ENCODE peak calls at places on chromosome 20, in ten cellular contexts. W is fibroblast of mammary gland, J is epithelial cell of proximal tubule, F is fibroblast of lung, Y is A549, D is nephron progenitor cell, Z is AG09319, G is body of pancreas, E is thoracic aorta, V is psoas muscle. N is an unnamed sample.

GRCh38 chr20:44334306-44334705 is 2.5 kb upstream of the R3HDML start:
- DNase-seq in W (no peak), J (no peak), F (peak), Y (no peak), D (no peak), Z (no peak), G (no peak), E (no peak), V (no peak), N (no peak)

GRCh38 chr20:32583581-32584045 is 1.5 kb downstream of the NOL4L start:
- DNase-seq in W (no peak), J (no peak), F (no peak), Y (no peak), D (peak), Z (no peak), G (no peak), E (no peak), V (no peak), N (no peak)

GRCh38 chr20:8932192-8933150 is 136.4 kb upstream of the PLCB4 start:
- DNase-seq in W (peak), J (peak), F (peak), Y (peak), D (no peak), Z (peak), G (no peak), E (no peak), V (no peak), N (no peak)

GRCh38 chr20:31679357-31680285 is 41.9 kb downstream of the COX4I2 start:
- DNase-seq in W (no peak), J (no peak), F (no peak), Y (peak), D (no peak), Z (no peak), G (no peak), E (no peak), V (no peak), N (no peak)

GRCh38 chr20:53621482-53622246 is 28.0 kb upstream of the ZNF217 start:
- DNase-seq in W (peak), J (peak), F (peak), Y (peak), D (no peak), Z (peak), G (peak), E (no peak), V (peak), N (peak)

GRCh38 chr20:53677447-53678314 is 84.0 kb upstream of the ZNF217 start:
- DNase-seq in W (no peak), J (no peak), F (peak), Y (peak), D (peak), Z (no peak), G (peak), E (no peak), V (no peak), N (no peak)

GRCh38 chr20:32565735-32566032 is 19.4 kb downstream of the NOL4L start:
- DNase-seq in W (no peak), J (no peak), F (no peak), Y (no peak), D (no peak), Z (no peak), G (no peak), E (no peak), V (no peak), N (no peak)

GRCh38 chr20:2032168-2032567 is 38.3 kb upstream of the PDYN start:
- DNase-seq in W (no peak), J (no peak), F (no peak), Y (no peak), D (peak), Z (no peak), G (no peak), E (no peak), V (no peak), N (no peak)

GRCh38 chr20:47412073-47412472 is 55.6 kb upstream of the ZMYND8 start:
- DNase-seq in W (no peak), J (no peak), F (no peak), Y (no peak), D (no peak), Z (no peak), G (no peak), E (no peak), V (no peak), N (peak)

GRCh38 chr20:45445805-45446562 is 23.6 kb upstream of the WFDC2 start:
- DNase-seq in W (peak), J (no peak), F (no peak), Y (peak), D (peak), Z (no peak), G (no peak), E (no peak), V (no peak), N (no peak)

GRCh38 chr20:60046011-60046413 is 87.8 kb downstream of the CDH26 start:
- DNase-seq in W (peak), J (no peak), F (peak), Y (no peak), D (no peak), Z (no peak), G (no peak), E (no peak), V (no peak), N (no peak)

GRCh38 chr20:48547682-48548081 is 280.1 kb downstream of the PREX1 start:
- DNase-seq in W (no peak), J (no peak), F (no peak), Y (no peak), D (no peak), Z (no peak), G (no peak), E (no peak), V (no peak), N (no peak)

GRCh38 chr20:37786043-37786442 is 92.2 kb downstream of the CTNNBL1 start:
- DNase-seq in W (no peak), J (no peak), F (no peak), Y (no peak), D (no peak), Z (no peak), G (no peak), E (no peak), V (no peak), N (no peak)

GRCh38 chr20:23120936-23121765 is 35.0 kb upstream of the CD93 start:
- DNase-seq in W (no peak), J (no peak), F (no peak), Y (no peak), D (no peak), Z (no peak), G (no peak), E (no peak), V (no peak), N (no peak)

GRCh38 chr20:59105581-59105980 is 58.0 kb upstream of the ZNF831 start:
- DNase-seq in W (no peak), J (no peak), F (no peak), Y (no peak), D (no peak), Z (no peak), G (no peak), E (no peak), V (no peak), N (no peak)

GRCh38 chr20:18628330-18628941 is 40.6 kb downstream of the DTD1 start:
- DNase-seq in W (no peak), J (no peak), F (no peak), Y (peak), D (peak), Z (no peak), G (peak), E (no peak), V (no peak), N (no peak)

GRCh38 chr20:50304883-50305635 is 114.4 kb downstream of the CEBPB start:
- DNase-seq in W (peak), J (no peak), F (peak), Y (no peak), D (no peak), Z (peak), G (peak), E (peak), V (peak), N (no peak)

GRCh38 chr20:10476319-10476724 is 41.2 kb downstream of the SLX4IP start:
- DNase-seq in W (peak), J (no peak), F (peak), Y (no peak), D (no peak), Z (no peak), G (peak), E (no peak), V (no peak), N (peak)

GRCh38 chr20:11891081-11891826 is 26.4 kb upstream of the BTBD3 start:
- DNase-seq in W (peak), J (no peak), F (peak), Y (peak), D (peak), Z (no peak), G (peak), E (peak), V (peak), N (peak)

GRCh38 chr20:47676219-47676721 is 109.0 kb downstream of the SULF2 start:
- DNase-seq in W (no peak), J (no peak), F (no peak), Y (no peak), D (no peak), Z (no peak), G (no peak), E (no peak), V (no peak), N (no peak)

GRCh38 chr20:55888655-55889054 is 116.7 kb downstream of the CBLN4 start:
- DNase-seq in W (no peak), J (no peak), F (no peak), Y (peak), D (no peak), Z (no peak), G (no peak), E (no peak), V (no peak), N (no peak)

GRCh38 chr20:2699775-2700413 is 7.3 kb downstream of the EBF4 start:
- DNase-seq in W (no peak), J (no peak), F (no peak), Y (no peak), D (no peak), Z (no peak), G (no peak), E (no peak), V (no peak), N (no peak)

GRCh38 chr20:41466836-41467619 is 100.4 kb upstream of the EMILIN3 start:
- DNase-seq in W (no peak), J (no peak), F (no peak), Y (no peak), D (no peak), Z (no peak), G (no peak), E (no peak), V (no peak), N (no peak)

GRCh38 chr20:21564127-21564773 is 50.4 kb upstream of the NKX2-2 start:
- DNase-seq in W (no peak), J (peak), F (no peak), Y (no peak), D (no peak), Z (no peak), G (peak), E (no peak), V (no peak), N (no peak)

GRCh38 chr20:52943185-52943841 is 28.8 kb upstream of the TSHZ2 start:
- DNase-seq in W (peak), J (no peak), F (peak), Y (no peak), D (no peak), Z (no peak), G (no peak), E (no peak), V (no peak), N (no peak)

GRCh38 chr20:43812216-43812615 is 85.4 kb upstream of the GTSF1L start:
- DNase-seq in W (no peak), J (no peak), F (peak), Y (no peak), D (no peak), Z (no peak), G (no peak), E (no peak), V (no peak), N (no peak)

DNA sequence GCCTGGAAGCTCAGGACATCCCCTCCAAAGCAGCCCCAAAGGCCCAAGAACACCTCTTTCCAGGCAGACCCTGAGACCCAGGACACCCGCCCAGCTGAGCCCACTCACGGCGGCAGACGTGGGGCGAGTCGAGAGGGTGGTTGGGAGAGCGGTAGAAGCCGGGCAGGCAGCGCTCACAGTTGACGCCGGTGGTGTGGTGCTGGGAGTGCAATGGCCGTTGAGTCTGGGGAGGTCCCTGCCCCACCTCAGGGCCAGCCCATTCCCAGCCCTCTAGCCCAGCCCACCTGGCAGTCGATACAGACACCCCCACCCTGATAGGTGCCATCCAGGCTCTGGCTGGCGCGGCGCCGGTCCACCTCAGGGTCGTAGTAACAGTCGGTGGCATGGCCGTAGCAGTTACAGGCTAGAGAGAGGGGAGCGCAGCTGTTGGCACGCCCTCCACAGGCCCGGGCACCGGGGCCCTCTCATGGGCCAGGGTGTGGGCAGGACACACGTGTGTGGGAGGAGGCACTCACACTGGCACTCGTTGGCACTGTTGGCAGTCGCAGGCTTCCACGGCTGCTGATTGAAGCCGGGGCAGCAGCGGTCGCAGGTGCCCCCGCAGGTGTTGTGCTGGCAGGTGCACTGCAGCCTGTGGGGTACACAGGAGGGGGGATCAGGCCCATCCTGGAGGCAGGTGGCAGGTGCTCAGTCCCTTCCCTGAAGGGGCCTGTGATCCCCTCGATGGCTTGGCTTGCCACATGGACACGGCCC is 20.5 kb downstream of the LAMA5 start:
- DNase-seq in W (no peak), J (no peak), F (no peak), Y (no peak), D (no peak), Z (no peak), G (no peak), E (no peak), V (peak), N (no peak)
- TF ChIP-seq CTCF in W (no peak), J (no peak), F (no peak), Y (no peak), D (no peak), Z (no peak), G (no peak), E (no peak), V (no peak), N (no peak)

GRCh38 chr20:13322198-13322597 is 101.1 kb downstream of the ISM1 start:
- DNase-seq in W (no peak), J (no peak), F (no peak), Y (no peak), D (no peak), Z (no peak), G (no peak), E (no peak), V (no peak), N (no peak)

GRCh38 chr20:13325796-13326340 is 104.8 kb downstream of the ISM1 start:
- DNase-seq in W (no peak), J (no peak), F (no peak), Y (no peak), D (no peak), Z (no peak), G (no peak), E (no peak), V (no peak), N (no peak)

GRCh38 chr20:13322621-13323020 is 101.5 kb downstream of the ISM1 start:
- DNase-seq in W (no peak), J (no peak), F (no peak), Y (no peak), D (no peak), Z (no peak), G (no peak), E (no peak), V (no peak), N (no peak)

GRCh38 chr20:13321416-13321815 is 100.3 kb downstream of the ISM1 start:
- DNase-seq in W (no peak), J (no peak), F (no peak), Y (no peak), D (no peak), Z (no peak), G (no peak), E (no peak), V (no peak), N (no peak)

DNA sequence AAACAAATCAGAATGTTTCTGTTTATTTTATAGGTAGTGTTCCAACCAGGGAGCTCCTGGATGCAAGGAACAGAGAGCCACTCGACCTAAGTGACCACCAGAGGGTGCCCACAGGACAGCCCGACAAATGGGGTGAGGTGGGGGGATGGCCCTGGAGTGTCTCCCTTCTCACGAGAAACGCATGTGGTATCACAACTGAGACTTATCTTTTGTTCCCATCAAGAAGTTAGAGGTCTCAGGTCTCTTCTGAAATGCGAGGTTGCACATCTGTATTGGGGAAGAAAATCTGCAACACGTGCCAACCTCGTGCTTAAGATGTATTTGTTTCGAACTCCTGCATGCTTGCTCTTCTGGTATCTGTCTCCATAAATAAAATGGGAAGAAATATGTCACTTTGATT is 104.0 kb downstream of the ISM1 start:
- DNase-seq in W (peak), J (no peak), F (peak), Y (peak), D (peak), Z (no peak), G (peak), E (no peak), V (no peak), N (no peak)
- TF ChIP-seq CTCF in W (peak), J (peak), F (peak), Y (peak), D (no peak), Z (peak), G (no peak), E (peak), V (peak), N (peak)

GRCh38 chr20:63279931-63280330 is 7.3 kb downstream of the ARFGAP1 start:
- DNase-seq in W (no peak), J (no peak), F (no peak), Y (no peak), D (no peak), Z (no peak), G (no peak), E (no peak), V (peak), N (no peak)

GRCh38 chr20:63281741-63282665 is 9.4 kb downstream of the ARFGAP1 start:
- DNase-seq in W (no peak), J (no peak), F (no peak), Y (no peak), D (no peak), Z (no peak), G (no peak), E (no peak), V (peak), N (no peak)

GRCh38 chr20:63280371-63280770 is 7.8 kb downstream of the ARFGAP1 start:
- DNase-seq in W (no peak), J (no peak), F (no peak), Y (no peak), D (no peak), Z (no peak), G (no peak), E (no peak), V (peak), N (no peak)

GRCh38 chr20:63282946-63283345 is 10.0 kb upstream of the COL20A1 start:
- DNase-seq in W (no peak), J (no peak), F (no peak), Y (no peak), D (no peak), Z (no peak), G (no peak), E (no peak), V (peak), N (no peak)

DNA sequence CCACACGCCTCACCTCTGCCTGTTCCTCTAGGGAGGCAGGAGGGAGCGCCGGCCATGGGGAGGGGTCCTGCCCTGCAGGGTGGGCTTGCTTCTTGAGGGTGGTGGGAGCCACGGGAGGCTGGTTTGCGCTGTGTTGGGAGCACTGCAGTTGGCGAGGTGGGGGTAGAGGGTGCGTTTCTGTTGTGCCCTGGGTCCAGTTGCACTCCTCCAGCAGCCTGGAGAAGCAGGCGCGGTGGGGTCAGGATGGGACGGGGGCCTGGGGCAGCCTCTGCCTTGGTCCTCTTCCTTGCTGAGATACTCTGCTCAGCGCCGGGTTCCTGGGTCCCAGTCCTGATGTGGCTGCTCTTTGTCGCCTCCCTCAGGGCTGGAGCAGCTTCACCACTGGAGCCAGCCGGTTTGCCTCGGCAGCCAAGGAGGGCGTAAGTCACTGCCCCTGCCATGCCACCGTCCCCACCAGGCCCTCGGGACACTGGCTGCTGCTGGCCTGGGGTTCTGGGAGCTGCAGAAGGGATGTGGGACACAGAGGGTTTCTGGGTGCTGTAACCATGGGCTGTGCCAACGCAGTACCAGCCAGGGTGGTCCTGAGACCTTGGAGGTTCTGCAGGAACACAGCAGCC is 8.4 kb downstream of the ARFGAP1 start:
- DNase-seq in W (no peak), J (no peak), F (no peak), Y (peak), D (no peak), Z (no peak), G (no peak), E (no peak), V (peak), N (no peak)
- TF ChIP-seq CTCF in W (peak), J (peak), F (peak), Y (peak), D (peak), Z (peak), G (no peak), E (no peak), V (no peak), N (peak)

GRCh38 chr20:57392512-57393271 is 1.5 kb downstream of the RBM38 start:
- DNase-seq in W (no peak), J (no peak), F (no peak), Y (no peak), D (no peak), Z (no peak), G (peak), E (no peak), V (peak), N (peak)
- TF ChIP-seq CTCF in W (no peak), J (no peak), F (no peak), Y (no peak), D (no peak), Z (no peak), G (no peak), E (no peak), V (no peak), N (no peak)

N was measured in GM06990.